ENCODE peak calls at places on chromosome 12, in five cellular contexts. H is K562, S is stomach, M is upper lobe of left lung, T is GM23338. Y is an unnamed sample.

GRCh38 chr12:50546441-50547318 is 41.9 kb downstream of the DIP2B start:
- DNase-seq in H (no peak), S (no peak), M (no peak), T (no peak), Y (no peak)

GRCh38 chr12:94239332-94239731 is 91.0 kb downstream of the PLXNC1 start:
- DNase-seq in H (no peak), S (no peak), M (no peak), T (no peak), Y (no peak)

GRCh38 chr12:123148223-123148622 is 2.7 kb downstream of the PITPNM2 start:
- DNase-seq in H (no peak), S (no peak), M (no peak), T (no peak), Y (no peak)

GRCh38 chr12:84924956-84925355 is 12.4 kb upstream of the SLC6A15 start:
- DNase-seq in H (no peak), S (no peak), M (no peak), T (no peak), Y (no peak)

GRCh38 chr12:96078281-96078761 is 42.9 kb upstream of the LTA4H start:
- DNase-seq in H (no peak), S (peak; percentile 29), M (peak; percentile 81), T (no peak), Y (peak; percentile 74)

GRCh38 chr12:116714175-116714574 is 23.7 kb downstream of the SPRING1 start:
- DNase-seq in H (no peak), S (no peak), M (no peak), T (no peak), Y (no peak)

GRCh38 chr12:25583545-25583944 is 30.5 kb upstream of the LMNTD1 start:
- DNase-seq in H (no peak), S (no peak), M (no peak), T (peak; percentile 32), Y (no peak)

GRCh38 chr12:114163766-114164165 is 197.6 kb upstream of the RBM19 start:
- DNase-seq in H (no peak), S (no peak), M (no peak), T (no peak), Y (no peak)

GRCh38 chr12:108568653-108569154 is 6.3 kb downstream of the ISCU start:
- DNase-seq in H (no peak), S (no peak), M (no peak), T (no peak), Y (peak; percentile 86)

GRCh38 chr12:96719671-96720362 is 187.2 kb upstream of the NEDD1 start:
- DNase-seq in H (no peak), S (no peak), M (no peak), T (peak; percentile 11), Y (no peak)

GRCh38 chr12:64320611-64321010 is 69.9 kb downstream of the C12orf56 start:
- DNase-seq in H (no peak), S (no peak), M (no peak), T (peak; percentile 18), Y (no peak)

GRCh38 chr12:113208041-113208934 is 13.0 kb upstream of the TPCN1 start:
- DNase-seq in H (no peak), S (peak; percentile 35), M (no peak), T (peak; percentile 30), Y (peak; percentile 90)

GRCh38 chr12:95943231-95943842 is at the start of gene AMDHD1:
- DNase-seq in H (no peak), S (peak; percentile 56), M (peak; percentile 93), T (peak; percentile 77), Y (peak; percentile 93)

GRCh38 chr12:27751386-27752047 is 28.5 kb upstream of the KLHL42 start:
- DNase-seq in H (no peak), S (peak; percentile 73), M (peak; percentile 55), T (no peak), Y (no peak)
- TF ChIP-seq POLR2AphosphoS5 in H (no peak), S (peak; percentile 53), M (no peak), T (no peak), Y (no peak)

DNA sequence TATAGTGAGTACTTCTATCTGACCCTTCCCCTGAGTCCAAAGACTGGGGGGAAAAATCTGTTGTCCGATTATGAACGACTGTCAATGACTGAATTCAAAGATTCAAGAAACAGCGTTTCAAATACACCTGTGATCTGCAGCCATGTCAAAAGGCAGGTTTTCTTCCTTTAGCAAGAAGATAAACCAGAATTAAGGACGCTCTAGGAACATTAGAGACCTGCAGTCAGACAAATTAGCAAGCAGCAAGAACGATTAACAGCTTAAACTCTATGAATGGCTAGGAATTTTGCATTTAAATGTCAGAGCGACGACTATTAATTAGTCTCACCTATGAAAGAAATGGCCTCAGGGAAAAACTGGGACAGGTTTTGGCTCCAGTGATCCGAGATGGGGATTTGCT is 2.0 kb downstream of the DUSP6 start:
- DNase-seq in H (no peak), S (no peak), M (no peak), T (peak; percentile 61), Y (no peak)
- H3K4me1 ChIP-seq in H (peaks cover 20% of the 10 kb centered on the region), S (peaks cover 66% of the 10 kb centered on the region), M (peaks cover 42% of the 10 kb centered on the region), T (peaks cover 47% of the 10 kb centered on the region), Y (peaks cover 87% of the 10 kb centered on the region)

GRCh38 chr12:121783771-121784170 is 9.7 kb downstream of the RHOF start:
- DNase-seq in H (no peak), S (no peak), M (no peak), T (no peak), Y (no peak)
- H3K27ac ChIP-seq in H (no peak overlapping the region), S (no peak overlapping the region), M (no peak overlapping the region), T (no peak overlapping the region), Y (peak overlapping the region; percentile 100)

GRCh38 chr12:20274008-20274407 is 94.3 kb upstream of the PDE3A start:
- DNase-seq in H (no peak), S (no peak), M (no peak), T (no peak), Y (no peak)
- TF ChIP-seq POLR2AphosphoS5 in H (no peak), S (no peak), M (no peak), T (no peak), Y (no peak)

DNA sequence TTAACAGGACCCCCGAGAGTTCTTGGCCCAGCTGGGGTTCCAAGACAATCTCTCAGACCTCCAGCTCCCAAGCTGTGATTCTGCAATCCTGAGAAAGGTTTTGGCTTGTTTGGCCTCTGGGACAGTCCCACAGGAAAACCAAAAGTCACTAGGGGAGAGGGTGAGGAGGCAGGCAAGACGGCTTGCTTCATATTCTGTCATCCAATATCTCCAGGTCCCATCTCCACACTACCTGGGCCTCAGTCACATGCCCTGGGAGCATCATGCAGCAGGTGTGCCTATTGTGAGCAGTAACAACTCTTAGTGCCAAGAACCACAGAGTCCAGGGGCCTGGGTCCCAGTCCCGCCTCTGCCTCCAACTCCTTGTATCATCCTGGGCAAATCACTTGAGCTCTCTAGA is 1.7 kb downstream of the KRT79 start:
- DNase-seq in H (no peak), S (no peak), M (no peak), T (no peak), Y (peak; percentile 20)
- H3K4me1 ChIP-seq in H (peaks cover 13% of the 10 kb centered on the region), S (no peaks in the 10 kb centered on the region), M (no peaks in the 10 kb centered on the region), T (no peaks in the 10 kb centered on the region), Y (no peaks in the 10 kb centered on the region)

GRCh38 chr12:47813491-47814196 is 6.1 kb downstream of the HDAC7 start:
- DNase-seq in H (peak; percentile 58), S (no peak), M (peak; percentile 4), T (peak; percentile 57), Y (no peak)

GRCh38 chr12:47811070-47811391 is 8.7 kb downstream of the HDAC7 start:
- DNase-seq in H (no peak), S (no peak), M (no peak), T (peak; percentile 43), Y (no peak)

GRCh38 chr12:47814539-47815170 is 5.0 kb downstream of the HDAC7 start:
- DNase-seq in H (no peak), S (no peak), M (no peak), T (no peak), Y (no peak)

GRCh38 chr12:47812797-47813490 is 6.8 kb downstream of the HDAC7 start:
- DNase-seq in H (peak; percentile 86), S (peak; percentile 85), M (peak; percentile 96), T (peak; percentile 95), Y (peak; percentile 97)

GRCh38 chr12:47811581-47812484 is 7.9 kb downstream of the HDAC7 start:
- DNase-seq in H (no peak), S (no peak), M (peak; percentile 83), T (no peak), Y (no peak)
- H3K27ac ChIP-seq in H (peak overlapping the region; percentile 91), S (peak overlapping the region; percentile 77), M (peak overlapping the region; percentile 99), T (peak overlapping the region; percentile 98), Y (peak overlapping the region; percentile 96)

DNA sequence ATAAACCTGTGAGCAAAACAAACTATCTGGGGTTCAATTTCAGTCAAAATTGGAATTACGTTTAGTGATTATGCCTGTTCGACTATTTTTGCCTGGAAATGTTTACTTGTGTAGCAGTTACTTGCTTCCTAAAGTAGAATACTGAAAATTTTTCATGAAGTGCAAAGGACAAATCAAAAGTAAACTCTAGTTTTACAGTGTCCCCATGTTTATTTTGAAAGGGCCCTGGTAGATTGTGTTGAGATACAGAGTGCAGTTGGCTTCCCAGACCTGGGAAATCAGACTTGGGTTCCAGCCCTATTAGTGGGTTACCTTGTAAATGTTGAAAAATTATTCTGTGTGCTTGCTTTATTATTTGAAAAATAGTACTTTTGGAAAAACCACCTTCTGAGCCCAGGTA is 17.3 kb downstream of the KLRB1 start:
- DNase-seq in H (no peak), S (no peak), M (no peak), T (no peak), Y (no peak)
- TF ChIP-seq POLR2AphosphoS5 in H (no peak), S (no peak), M (no peak), T (no peak), Y (no peak)

GRCh38 chr12:110560048-110560447 is 23.1 kb downstream of the PPTC7 start:
- DNase-seq in H (no peak), S (no peak), M (no peak), T (no peak), Y (no peak)
- H3K4me1 ChIP-seq in H (peaks cover 17% of the 10 kb centered on the region), S (peaks cover 81% of the 10 kb centered on the region), M (peaks cover 36% of the 10 kb centered on the region), T (no peaks in the 10 kb centered on the region), Y (peaks cover 69% of the 10 kb centered on the region)

GRCh38 chr12:124535066-124535740 is 32.2 kb downstream of the NCOR2 start:
- DNase-seq in H (no peak), S (no peak), M (no peak), T (no peak), Y (no peak)
- H3K27ac ChIP-seq in H (no peak overlapping the region), S (no peak overlapping the region), M (no peak overlapping the region), T (no peak overlapping the region), Y (no peak overlapping the region)